ENCODE peak calls at places on chromosomes 16 and 17, in nine cellular contexts. O is AG08395; C is naive thymus-derived CD8-positive, alpha-beta T cell; B is fibroblast of pulmonary artery; J is GDM1; W is T-helper 1 cell; K is body of pancreas; H is posterior vena cava; V is activated CD8-positive, alpha-beta memory T cell treated with anti-CD3 and anti-CD28 coated beads, Interleukin-2, amount 50 U/mL, for 48 hours. A is an unnamed sample.

GRCh38 chr17:2975469-2975958 is 87.9 kb downstream of the OR1D5 start:
- DNase-seq in O (no peak), C (no peak), B (peak), J (no peak), W (no peak), K (peak), H (no peak), V (peak), A (no peak)

GRCh38 chr16:2487903-2488531 is 13.1 kb downstream of the TBC1D24 start:
- DNase-seq in O (no peak), C (no peak), B (no peak), J (peak), W (no peak), K (no peak), H (no peak), V (no peak), A (no peak)

GRCh38 chr17:41785091-41785875 is 1.2 kb downstream of the JUP start:
- DNase-seq in O (no peak), C (no peak), B (peak), J (peak), W (no peak), K (no peak), H (no peak), V (no peak), A (no peak)

GRCh38 chr16:84056933-84057332 is 14.3 kb upstream of the SLC38A8 start:
- DNase-seq in O (no peak), C (no peak), B (no peak), J (no peak), W (no peak), K (no peak), H (peak), V (no peak), A (no peak)

GRCh38 chr16:96935-97381 is 18.9 kb downstream of the MPG start:
- DNase-seq in O (peak), C (peak), B (peak), J (peak), W (peak), K (peak), H (peak), V (peak), A (peak)

GRCh38 chr17:40122466-40122943 is 734 bp downstream of the MSL1 start:
- DNase-seq in O (peak), C (no peak), B (no peak), J (no peak), W (no peak), K (peak), H (peak), V (peak), A (peak)

GRCh38 chr16:83338138-83338537 is 469.6 kb upstream of the HSBP1 start:
- DNase-seq in O (no peak), C (no peak), B (no peak), J (no peak), W (no peak), K (no peak), H (no peak), V (no peak), A (no peak)

GRCh38 chr16:69701866-69702265 is 24.5 kb downstream of the NQO1 start:
- DNase-seq in O (no peak), C (no peak), B (no peak), J (no peak), W (no peak), K (no peak), H (no peak), V (no peak), A (no peak)

GRCh38 chr16:3819741-3820724 is 60.5 kb downstream of the CREBBP start:
- DNase-seq in O (peak), C (no peak), B (peak), J (no peak), W (no peak), K (peak), H (no peak), V (no peak), A (no peak)

GRCh38 chr16:57824880-57825279 is 22.6 kb upstream of the KIFC3 start:
- DNase-seq in O (no peak), C (no peak), B (no peak), J (no peak), W (no peak), K (no peak), H (no peak), V (no peak), A (no peak)

GRCh38 chr17:57210224-57210553 is 46.1 kb upstream of the MSI2 start:
- DNase-seq in O (no peak), C (no peak), B (no peak), J (no peak), W (no peak), K (no peak), H (no peak), V (no peak), A (no peak)

GRCh38 chr16:10614685-10615084 is 34.3 kb upstream of the EMP2 start:
- DNase-seq in O (no peak), C (no peak), B (no peak), J (no peak), W (no peak), K (no peak), H (no peak), V (no peak), A (no peak)